ENCODE peak calls at places on chromosomes 2 and 18, in eight cellular contexts. S, B, P, E, L, Y, V and F are unnamed samples.

GRCh38 chr2:197079414-197079813 is 152.9 kb upstream of the PGAP1 start:
- DNase-seq in S (no peak), B (no peak), P (peak; percentile 77), E (no peak), L (no peak), Y (no peak), V (no peak), F (no peak)

GRCh38 chr18:76943542-76944339 is 121.4 kb downstream of the ZNF236 start:
- DNase-seq in S (no peak), B (no peak), P (no peak), E (peak; percentile 83), L (no peak), Y (no peak), V (no peak), F (no peak)

GRCh38 chr2:231299267-231299666 is 96.2 kb upstream of the B3GNT7 start:
- DNase-seq in S (no peak), B (no peak), P (no peak), E (no peak), L (no peak), Y (no peak), V (no peak), F (no peak)

GRCh38 chr18:59706499-59706898 is 9.3 kb upstream of the CCBE1 start:
- DNase-seq in S (peak; percentile 66), B (no peak), P (no peak), E (no peak), L (no peak), Y (no peak), V (no peak), F (no peak)

GRCh38 chr2:97706112-97706511 is 7.3 kb upstream of the ZAP70 start:
- DNase-seq in S (no peak), B (no peak), P (no peak), E (no peak), L (peak; percentile 17), Y (peak; percentile 1), V (no peak), F (no peak)

GRCh38 chr2:105755895-105756294 is 11.2 kb downstream of the NCK2 start:
- DNase-seq in S (no peak), B (no peak), P (no peak), E (no peak), L (no peak), Y (no peak), V (no peak), F (no peak)

GRCh38 chr18:42517896-42518295 is 562.9 kb downstream of the PIK3C3 start:
- DNase-seq in S (no peak), B (no peak), P (peak; percentile 24), E (no peak), L (no peak), Y (no peak), V (no peak), F (no peak)

GRCh38 chr2:10935366-10935918 is 23.7 kb downstream of the KCNF1 start:
- DNase-seq in S (no peak), B (no peak), P (no peak), E (no peak), L (no peak), Y (no peak), V (no peak), F (no peak)

GRCh38 chr18:32219431-32219830 is 29.6 kb downstream of the MEP1B start:
- DNase-seq in S (no peak), B (no peak), P (no peak), E (no peak), L (no peak), Y (no peak), V (no peak), F (no peak)

GRCh38 chr2:233928594-233929351 is 11.6 kb downstream of the TRPM8 start:
- DNase-seq in S (peak; percentile 70), B (peak; percentile 52), P (no peak), E (peak; percentile 35), L (peak; percentile 48), Y (no peak), V (no peak), F (no peak)

GRCh38 chr2:195961873-195962272 is 106.8 kb downstream of the DNAH7 start:
- DNase-seq in S (no peak), B (no peak), P (no peak), E (no peak), L (no peak), Y (no peak), V (no peak), F (no peak)

GRCh38 chr2:46020416-46020815 is 276.8 kb upstream of the EPAS1 start:
- DNase-seq in S (no peak), B (no peak), P (peak; percentile 80), E (no peak), L (no peak), Y (no peak), V (no peak), F (no peak)

GRCh38 chr2:114056294-114057143 is 166.6 kb downstream of the ACTR3 start:
- DNase-seq in S (no peak), B (no peak), P (no peak), E (no peak), L (no peak), Y (no peak), V (no peak), F (no peak)

GRCh38 chr18:58699551-58699950 is 28.3 kb downstream of the MALT1 start:
- DNase-seq in S (no peak), B (no peak), P (no peak), E (peak; percentile 10), L (no peak), Y (no peak), V (no peak), F (no peak)

GRCh38 chr2:150136407-150136806 is 351.1 kb downstream of the RND3 start:
- DNase-seq in S (no peak), B (no peak), P (peak; percentile 33), E (peak; percentile 54), L (no peak), Y (no peak), V (no peak), F (no peak)

GRCh38 chr2:156147594-156148330 is 184.8 kb downstream of the NR4A2 start:
- DNase-seq in S (no peak), B (no peak), P (peak; percentile 34), E (no peak), L (no peak), Y (no peak), V (no peak), F (no peak)

GRCh38 chr2:50878256-50878655 is 153.7 kb downstream of the NRXN1 start:
- DNase-seq in S (no peak), B (no peak), P (no peak), E (no peak), L (no peak), Y (no peak), V (no peak), F (no peak)

GRCh38 chr2:50872543-50872942 is 159.4 kb downstream of the NRXN1 start:
- DNase-seq in S (peak; percentile 13), B (no peak), P (no peak), E (no peak), L (no peak), Y (no peak), V (no peak), F (no peak)
- TF ChIP-seq CTCF in S (peak; percentile 42), B (no peak), P (no peak), E (no peak), L (peak; percentile 63), Y (no peak), V (no peak), F (no peak)

DNA sequence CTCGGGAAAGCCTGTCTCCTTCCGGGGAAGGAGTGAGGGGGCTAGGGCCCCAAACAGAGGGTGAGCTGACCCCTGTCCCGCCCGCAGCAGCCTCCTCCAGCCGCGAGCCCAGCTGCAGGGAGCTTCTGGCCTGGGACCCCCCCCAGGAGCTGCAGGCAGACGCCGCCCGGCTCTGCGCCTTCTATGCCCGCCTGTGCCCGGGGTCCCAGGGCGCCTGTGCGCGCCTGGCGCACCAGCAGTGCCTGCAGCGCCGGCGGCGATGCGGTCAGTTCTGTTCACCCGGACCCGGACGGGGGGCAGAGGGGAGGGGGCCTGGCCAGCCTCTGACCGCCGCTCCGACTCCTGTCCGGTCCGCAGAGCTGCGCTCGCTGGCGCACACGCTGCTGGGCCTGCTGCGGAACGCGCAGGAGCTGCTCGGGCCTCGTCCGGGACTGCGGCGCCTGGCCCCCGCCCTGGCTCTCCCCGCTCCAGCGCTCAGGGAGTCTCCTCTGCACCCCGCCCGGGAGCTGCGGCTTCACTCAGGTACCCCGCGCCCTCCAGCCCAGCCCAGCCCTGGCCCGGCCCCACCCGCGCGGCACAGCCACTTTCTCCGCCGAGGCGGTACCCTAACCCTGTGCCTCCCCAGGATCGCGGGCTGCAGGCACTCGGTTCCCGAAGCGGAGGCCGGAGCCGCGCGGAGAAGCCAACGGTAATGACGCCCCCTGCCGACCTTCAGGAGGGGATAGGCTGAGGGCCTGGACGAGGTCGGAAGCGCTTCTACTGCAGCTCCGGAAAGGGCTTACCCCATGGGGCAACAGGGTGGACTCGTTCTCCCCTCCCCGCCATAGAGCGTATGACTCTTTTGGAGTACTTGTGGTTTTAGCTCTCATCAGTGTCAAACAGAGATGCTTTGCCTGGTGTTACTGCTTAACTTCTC is 2.0 kb upstream of the CHRND start:
- DNase-seq in S (peak; percentile 92), B (peak; percentile 69), P (peak; percentile 28), E (peak; percentile 25), L (peak; percentile 88), Y (no peak), V (peak; percentile 60), F (no peak)
- TF ChIP-seq CTCF in S (peak; percentile 67), B (peak; percentile 27), P (no peak), E (no peak), L (peak; percentile 73), Y (no peak), V (peak; percentile 8), F (no peak)

GRCh38 chr2:212249451-212249850 is 289.2 kb downstream of the ERBB4 start:
- DNase-seq in S (no peak), B (no peak), P (peak; percentile 25), E (peak; percentile 37), L (no peak), Y (no peak), V (no peak), F (no peak)
- TF ChIP-seq CTCF in S (peak; percentile 42), B (no peak), P (peak; percentile 35), E (peak; percentile 46), L (peak; percentile 51), Y (no peak), V (no peak), F (no peak)

DNA sequence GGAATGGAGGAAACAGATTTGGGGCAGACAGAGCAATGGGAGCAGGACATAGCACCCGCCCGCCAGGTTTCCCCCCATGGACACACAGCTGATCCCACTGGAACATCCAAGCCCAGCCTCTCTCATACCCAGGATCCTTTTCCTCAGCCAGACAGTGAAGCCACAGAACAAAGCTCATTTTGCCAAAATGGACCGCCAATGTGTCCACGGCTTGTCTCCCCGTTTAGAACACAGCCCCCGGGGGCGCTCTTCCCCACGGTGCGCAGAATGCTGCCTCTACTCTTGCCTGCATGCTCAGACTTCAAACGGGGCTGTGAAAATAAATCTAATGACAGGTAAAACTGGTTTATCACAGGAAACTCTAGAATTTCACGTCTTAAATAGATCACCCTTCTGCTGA is 548.5 kb upstream of the ID2 start:
- DNase-seq in S (no peak), B (no peak), P (no peak), E (no peak), L (peak; percentile 41), Y (no peak), V (no peak), F (no peak)
- TF ChIP-seq CTCF in S (no peak), B (no peak), P (no peak), E (no peak), L (peak; percentile 50), Y (no peak), V (no peak), F (no peak)